ENCODE peak calls at places on chromosomes 11 and 22, in four cellular contexts. Y is NCI-H2081; R is M059J; D is stimulated activated CD4-positive, alpha-beta T cell treated with anti-CD3 and anti-CD28 coated beads, TNF-alpha, amount 100 ng/mL, for 48 hours. O is an unnamed sample.

GRCh38 chr22:42991010-42991651 is 23.8 kb downstream of the PACSIN2 start:
- DNase-seq in R (peak; percentile 92), D (no peak), Y (no peak), O (peak; percentile 95)

GRCh38 chr11:99693941-99694492 is 673.3 kb downstream of the CNTN5 start:
- DNase-seq in R (peak; percentile 81), Y (no peak), D (no peak), O (peak; percentile 93)

GRCh38 chr22:27372969-27373670 is 428.4 kb downstream of the MN1 start:
- DNase-seq in R (no peak), Y (no peak), D (no peak), O (no peak)

GRCh38 chr22:23409976-23410375 is 170.1 kb downstream of the IGLL1 start:
- DNase-seq in Y (no peak), R (no peak), D (no peak), O (no peak)

GRCh38 chr11:36741515-36741914 is 143.5 kb upstream of the RAG2 start:
- DNase-seq in Y (no peak), D (no peak), R (no peak), O (no peak)

GRCh38 chr22:35591696-35592417 is 25.3 kb downstream of the MB start:
- DNase-seq in D (no peak), R (no peak), Y (no peak), O (no peak)

GRCh38 chr22:47162865-47163264 is 400.4 kb downstream of the TBC1D22A start:
- DNase-seq in D (no peak), Y (no peak), R (no peak), O (no peak)

GRCh38 chr11:128040603-128041002 is 546.8 kb downstream of the ETS1 start:
- DNase-seq in Y (no peak), D (no peak), R (no peak), O (no peak)

GRCh38 chr22:17915188-17915587 is 109.2 kb downstream of the MICAL3 start:
- DNase-seq in D (no peak), Y (no peak), R (no peak), O (no peak)

GRCh38 chr11:65152157-65152556 is 17.8 kb upstream of the SYVN1 start:
- DNase-seq in D (no peak), Y (no peak), R (no peak), O (no peak)

O was measured in ELR.